ENCODE peak calls at places on chromosomes 12 and 14, in six cellular contexts. One of them, this sample, is unnamed.

GRCh38 chr12:125890983-125891382 is 825.7 kb downstream of the AACS start:
- DNase-seq in pancreas: no peak
- DNase-seq in AG08395: no peak
- DNase-seq in NCI-H345: no peak
- DNase-seq in HTR-8/SVneo: no peak
- DNase-seq in epithelial cell of proximal tubule: no peak
- DNase-seq in this sample: no peak

GRCh38 chr12:121750507-121750955 is 38.0 kb downstream of the TMEM120B start:
- DNase-seq in AG08395: no peak
- DNase-seq in epithelial cell of proximal tubule: no peak
- DNase-seq in NCI-H345: no peak
- DNase-seq in HTR-8/SVneo: no peak
- DNase-seq in pancreas: no peak
- DNase-seq in this sample: no peak

GRCh38 chr12:31011336-31011735 is 62.3 kb upstream of the DDX11 start:
- DNase-seq in HTR-8/SVneo: no peak
- DNase-seq in pancreas: no peak
- DNase-seq in AG08395: no peak
- DNase-seq in epithelial cell of proximal tubule: no peak
- DNase-seq in NCI-H345: no peak
- DNase-seq in this sample: no peak

GRCh38 chr12:3097186-3097804 is 20.1 kb downstream of the TSPAN9 start:
- DNase-seq in HTR-8/SVneo: peak; percentile 91
- DNase-seq in epithelial cell of proximal tubule: no peak
- DNase-seq in AG08395: no peak
- DNase-seq in pancreas: peak; percentile 55
- DNase-seq in NCI-H345: no peak
- DNase-seq in this sample: peak; percentile 12

GRCh38 chr14:59187802-59188460 is 536 bp upstream of the DAAM1 start:
- DNase-seq in NCI-H345: peak; percentile 71
- DNase-seq in AG08395: peak; percentile 7
- DNase-seq in pancreas: peak; percentile 15
- DNase-seq in epithelial cell of proximal tubule: no peak
- DNase-seq in HTR-8/SVneo: peak; percentile 31
- DNase-seq in this sample: no peak

GRCh38 chr14:24053548-24054323 is 1.9 kb downstream of the CARMIL3 start:
- DNase-seq in AG08395: no peak
- DNase-seq in epithelial cell of proximal tubule: no peak
- DNase-seq in NCI-H345: no peak
- DNase-seq in HTR-8/SVneo: no peak
- DNase-seq in pancreas: no peak
- DNase-seq in this sample: no peak

GRCh38 chr14:52951730-52952481 is 1.1 kb upstream of the FERMT2 start:
- DNase-seq in HTR-8/SVneo: peak; percentile 86
- DNase-seq in NCI-H345: peak; percentile 47
- DNase-seq in AG08395: peak; percentile 71
- DNase-seq in pancreas: peak; percentile 47
- DNase-seq in epithelial cell of proximal tubule: no peak
- DNase-seq in this sample: peak; percentile 85

GRCh38 chr12:30862486-30862885 is 64.1 kb upstream of the TSPAN11 start:
- DNase-seq in pancreas: no peak
- DNase-seq in HTR-8/SVneo: no peak
- DNase-seq in NCI-H345: peak; percentile 54
- DNase-seq in epithelial cell of proximal tubule: no peak
- DNase-seq in AG08395: no peak
- DNase-seq in this sample: no peak

GRCh38 chr12:90305379-90305778 is 596.7 kb upstream of the ATP2B1 start:
- DNase-seq in AG08395: no peak
- DNase-seq in HTR-8/SVneo: no peak
- DNase-seq in pancreas: no peak
- DNase-seq in NCI-H345: no peak
- DNase-seq in epithelial cell of proximal tubule: no peak
- DNase-seq in this sample: no peak

GRCh38 chr12:40864891-40865290 is 172.7 kb downstream of the CNTN1 start:
- DNase-seq in AG08395: no peak
- DNase-seq in NCI-H345: no peak
- DNase-seq in epithelial cell of proximal tubule: no peak
- DNase-seq in HTR-8/SVneo: no peak
- DNase-seq in pancreas: no peak
- DNase-seq in this sample: no peak

GRCh38 chr12:123410041-123410412 is 26.1 kb downstream of the KMT5A start:
- DNase-seq in HTR-8/SVneo: no peak
- DNase-seq in epithelial cell of proximal tubule: no peak
- DNase-seq in AG08395: no peak
- DNase-seq in NCI-H345: no peak
- DNase-seq in pancreas: no peak
- DNase-seq in this sample: no peak

GRCh38 chr12:6039894-6040601 is 84.4 kb downstream of the VWF start:
- DNase-seq in AG08395: peak; percentile 84
- DNase-seq in epithelial cell of proximal tubule: no peak
- DNase-seq in NCI-H345: peak; percentile 77
- DNase-seq in HTR-8/SVneo: peak; percentile 89
- DNase-seq in pancreas: peak; percentile 39
- DNase-seq in this sample: peak; percentile 71

GRCh38 chr14:90522585-90523191 is 125.9 kb downstream of the CALM1 start:
- DNase-seq in epithelial cell of proximal tubule: no peak
- DNase-seq in NCI-H345: peak; percentile 95
- DNase-seq in pancreas: no peak
- DNase-seq in HTR-8/SVneo: no peak
- DNase-seq in AG08395: no peak
- DNase-seq in this sample: no peak

GRCh38 chr12:2354151-2354991 is 301.6 kb downstream of the CACNA1C start:
- DNase-seq in AG08395: no peak
- DNase-seq in epithelial cell of proximal tubule: no peak
- DNase-seq in HTR-8/SVneo: no peak
- DNase-seq in NCI-H345: peak; percentile 61
- DNase-seq in pancreas: no peak
- DNase-seq in this sample: no peak

This sample was measured in COLO829.